ENCODE peak calls at places on chromosomes 7 and 10, in ten cellular contexts. One of them, this sample, is unnamed.

GRCh38 chr7:150377116-150377979 is 1.8 kb upstream of the ZNF775 start:
- DNase-seq in NCI-H510A treated with DMSO at 0.1 percent for 48 hours: no peak
- DNase-seq in myocyte: no peak
- DNase-seq in stimulated activated CD4-positive, alpha-beta T cell treated with anti-CD3 and anti-CD28 coated beads, Interleukin-12 subunit alpha, Interleukin-12 subunit beta, amount 100 ng/mL, for 4 hours: no peak
- DNase-seq in non-pigmented ciliary epithelial cell: no peak
- DNase-seq in pons: no peak
- DNase-seq in effector CD4-positive, alpha-beta T cell: no peak
- DNase-seq in H7: no peak
- DNase-seq in COR-L47: no peak
- DNase-seq in GM23248: no peak
- DNase-seq in this sample: peak; percentile 77

GRCh38 chr7:1852781-1853618 is 182.9 kb downstream of the ELFN1 start:
- DNase-seq in stimulated activated CD4-positive, alpha-beta T cell treated with anti-CD3 and anti-CD28 coated beads, Interleukin-12 subunit alpha, Interleukin-12 subunit beta, amount 100 ng/mL, for 4 hours: no peak
- DNase-seq in non-pigmented ciliary epithelial cell: no peak
- DNase-seq in pons: no peak
- DNase-seq in effector CD4-positive, alpha-beta T cell: no peak
- DNase-seq in H7: no peak
- DNase-seq in NCI-H510A treated with DMSO at 0.1 percent for 48 hours: peak; percentile 8
- DNase-seq in myocyte: peak; percentile 73
- DNase-seq in COR-L47: no peak
- DNase-seq in GM23248: no peak
- DNase-seq in this sample: no peak

GRCh38 chr10:28077889-28078288 is 79.0 kb upstream of the ODAD2 start:
- DNase-seq in effector CD4-positive, alpha-beta T cell: no peak
- DNase-seq in stimulated activated CD4-positive, alpha-beta T cell treated with anti-CD3 and anti-CD28 coated beads, Interleukin-12 subunit alpha, Interleukin-12 subunit beta, amount 100 ng/mL, for 4 hours: no peak
- DNase-seq in GM23248: peak; percentile 56
- DNase-seq in myocyte: no peak
- DNase-seq in pons: no peak
- DNase-seq in COR-L47: no peak
- DNase-seq in non-pigmented ciliary epithelial cell: peak; percentile 32
- DNase-seq in H7: no peak
- DNase-seq in NCI-H510A treated with DMSO at 0.1 percent for 48 hours: no peak
- DNase-seq in this sample: no peak

GRCh38 chr10:34489973-34490372 is 325.1 kb downstream of the PARD3 start:
- DNase-seq in myocyte: peak; percentile 53
- DNase-seq in COR-L47: no peak
- DNase-seq in effector CD4-positive, alpha-beta T cell: no peak
- DNase-seq in pons: peak; percentile 2
- DNase-seq in non-pigmented ciliary epithelial cell: peak; percentile 36
- DNase-seq in stimulated activated CD4-positive, alpha-beta T cell treated with anti-CD3 and anti-CD28 coated beads, Interleukin-12 subunit alpha, Interleukin-12 subunit beta, amount 100 ng/mL, for 4 hours: no peak
- DNase-seq in NCI-H510A treated with DMSO at 0.1 percent for 48 hours: no peak
- DNase-seq in H7: no peak
- DNase-seq in GM23248: peak; percentile 82
- DNase-seq in this sample: no peak

GRCh38 chr7:28647076-28647421 is 234.7 kb downstream of the CREB5 start:
- DNase-seq in pons: peak; percentile 84
- DNase-seq in GM23248: no peak
- DNase-seq in NCI-H510A treated with DMSO at 0.1 percent for 48 hours: no peak
- DNase-seq in myocyte: no peak
- DNase-seq in stimulated activated CD4-positive, alpha-beta T cell treated with anti-CD3 and anti-CD28 coated beads, Interleukin-12 subunit alpha, Interleukin-12 subunit beta, amount 100 ng/mL, for 4 hours: no peak
- DNase-seq in effector CD4-positive, alpha-beta T cell: no peak
- DNase-seq in H7: no peak
- DNase-seq in COR-L47: no peak
- DNase-seq in non-pigmented ciliary epithelial cell: no peak
- DNase-seq in this sample: no peak

GRCh38 chr10:4354382-4354812 is 471.6 kb upstream of the AKR1E2 start:
- DNase-seq in stimulated activated CD4-positive, alpha-beta T cell treated with anti-CD3 and anti-CD28 coated beads, Interleukin-12 subunit alpha, Interleukin-12 subunit beta, amount 100 ng/mL, for 4 hours: no peak
- DNase-seq in H7: no peak
- DNase-seq in pons: no peak
- DNase-seq in GM23248: peak; percentile 39
- DNase-seq in effector CD4-positive, alpha-beta T cell: no peak
- DNase-seq in non-pigmented ciliary epithelial cell: no peak
- DNase-seq in myocyte: no peak
- DNase-seq in COR-L47: no peak
- DNase-seq in NCI-H510A treated with DMSO at 0.1 percent for 48 hours: no peak
- DNase-seq in this sample: peak; percentile 71

GRCh38 chr7:152894295-152895170 is 135.0 kb downstream of the ACTR3B start:
- DNase-seq in stimulated activated CD4-positive, alpha-beta T cell treated with anti-CD3 and anti-CD28 coated beads, Interleukin-12 subunit alpha, Interleukin-12 subunit beta, amount 100 ng/mL, for 4 hours: peak; percentile 8
- DNase-seq in non-pigmented ciliary epithelial cell: no peak
- DNase-seq in effector CD4-positive, alpha-beta T cell: no peak
- DNase-seq in myocyte: peak; percentile 28
- DNase-seq in H7: peak; percentile 94
- DNase-seq in NCI-H510A treated with DMSO at 0.1 percent for 48 hours: no peak
- DNase-seq in COR-L47: no peak
- DNase-seq in pons: no peak
- DNase-seq in GM23248: peak; percentile 47
- DNase-seq in this sample: peak; percentile 49

GRCh38 chr7:138460649-138461607 is 869 bp downstream of the TRIM24 start:
- DNase-seq in stimulated activated CD4-positive, alpha-beta T cell treated with anti-CD3 and anti-CD28 coated beads, Interleukin-12 subunit alpha, Interleukin-12 subunit beta, amount 100 ng/mL, for 4 hours: peak; percentile 60
- DNase-seq in pons: peak; percentile 37
- DNase-seq in H7: peak; percentile 58
- DNase-seq in myocyte: peak; percentile 74
- DNase-seq in COR-L47: peak; percentile 67
- DNase-seq in effector CD4-positive, alpha-beta T cell: peak; percentile 39
- DNase-seq in GM23248: peak; percentile 80
- DNase-seq in NCI-H510A treated with DMSO at 0.1 percent for 48 hours: peak; percentile 14
- DNase-seq in non-pigmented ciliary epithelial cell: no peak
- DNase-seq in this sample: peak; percentile 89

GRCh38 chr7:100367676-100368613 is 5.3 kb upstream of the PILRA start:
- DNase-seq in effector CD4-positive, alpha-beta T cell: no peak
- DNase-seq in GM23248: no peak
- DNase-seq in pons: peak; percentile 29
- DNase-seq in myocyte: no peak
- DNase-seq in H7: no peak
- DNase-seq in NCI-H510A treated with DMSO at 0.1 percent for 48 hours: no peak
- DNase-seq in COR-L47: no peak
- DNase-seq in non-pigmented ciliary epithelial cell: no peak
- DNase-seq in stimulated activated CD4-positive, alpha-beta T cell treated with anti-CD3 and anti-CD28 coated beads, Interleukin-12 subunit alpha, Interleukin-12 subunit beta, amount 100 ng/mL, for 4 hours: no peak
- DNase-seq in this sample: peak; percentile 30

GRCh38 chr7:137636376-137636775 is 210.4 kb downstream of the DGKI start:
- DNase-seq in H7: no peak
- DNase-seq in myocyte: no peak
- DNase-seq in pons: no peak
- DNase-seq in effector CD4-positive, alpha-beta T cell: no peak
- DNase-seq in COR-L47: no peak
- DNase-seq in non-pigmented ciliary epithelial cell: no peak
- DNase-seq in stimulated activated CD4-positive, alpha-beta T cell treated with anti-CD3 and anti-CD28 coated beads, Interleukin-12 subunit alpha, Interleukin-12 subunit beta, amount 100 ng/mL, for 4 hours: no peak
- DNase-seq in GM23248: peak; percentile 34
- DNase-seq in NCI-H510A treated with DMSO at 0.1 percent for 48 hours: no peak
- DNase-seq in this sample: no peak

GRCh38 chr10:126448091-126448490 is 59.8 kb upstream of the ADAM12 start:
- DNase-seq in non-pigmented ciliary epithelial cell: no peak
- DNase-seq in GM23248: no peak
- DNase-seq in H7: no peak
- DNase-seq in COR-L47: no peak
- DNase-seq in NCI-H510A treated with DMSO at 0.1 percent for 48 hours: no peak
- DNase-seq in pons: no peak
- DNase-seq in myocyte: no peak
- DNase-seq in effector CD4-positive, alpha-beta T cell: no peak
- DNase-seq in stimulated activated CD4-positive, alpha-beta T cell treated with anti-CD3 and anti-CD28 coated beads, Interleukin-12 subunit alpha, Interleukin-12 subunit beta, amount 100 ng/mL, for 4 hours: no peak
- DNase-seq in this sample: no peak

GRCh38 chr10:34648919-34649318 is 166.2 kb downstream of the PARD3 start:
- DNase-seq in NCI-H510A treated with DMSO at 0.1 percent for 48 hours: no peak
- DNase-seq in GM23248: no peak
- DNase-seq in stimulated activated CD4-positive, alpha-beta T cell treated with anti-CD3 and anti-CD28 coated beads, Interleukin-12 subunit alpha, Interleukin-12 subunit beta, amount 100 ng/mL, for 4 hours: no peak
- DNase-seq in myocyte: no peak
- DNase-seq in COR-L47: no peak
- DNase-seq in non-pigmented ciliary epithelial cell: no peak
- DNase-seq in effector CD4-positive, alpha-beta T cell: no peak
- DNase-seq in pons: no peak
- DNase-seq in H7: no peak
- DNase-seq in this sample: no peak

GRCh38 chr10:58555930-58556311 is 43.2 kb downstream of the BICC1 start:
- DNase-seq in myocyte: no peak
- DNase-seq in GM23248: no peak
- DNase-seq in NCI-H510A treated with DMSO at 0.1 percent for 48 hours: no peak
- DNase-seq in COR-L47: no peak
- DNase-seq in pons: no peak
- DNase-seq in non-pigmented ciliary epithelial cell: no peak
- DNase-seq in H7: no peak
- DNase-seq in stimulated activated CD4-positive, alpha-beta T cell treated with anti-CD3 and anti-CD28 coated beads, Interleukin-12 subunit alpha, Interleukin-12 subunit beta, amount 100 ng/mL, for 4 hours: no peak
- DNase-seq in effector CD4-positive, alpha-beta T cell: no peak
- DNase-seq in this sample: no peak

GRCh38 chr7:17781491-17782215 is 158.6 kb downstream of the SNX13 start:
- DNase-seq in H7: no peak
- DNase-seq in stimulated activated CD4-positive, alpha-beta T cell treated with anti-CD3 and anti-CD28 coated beads, Interleukin-12 subunit alpha, Interleukin-12 subunit beta, amount 100 ng/mL, for 4 hours: no peak
- DNase-seq in effector CD4-positive, alpha-beta T cell: no peak
- DNase-seq in non-pigmented ciliary epithelial cell: peak; percentile 70
- DNase-seq in myocyte: peak; percentile 5
- DNase-seq in pons: no peak
- DNase-seq in GM23248: peak; percentile 8
- DNase-seq in NCI-H510A treated with DMSO at 0.1 percent for 48 hours: no peak
- DNase-seq in COR-L47: no peak
- DNase-seq in this sample: no peak

GRCh38 chr10:103534621-103535498 is 41.4 kb downstream of the NEURL1 start:
- DNase-seq in H7: peak; percentile 7
- DNase-seq in COR-L47: no peak
- DNase-seq in pons: no peak
- DNase-seq in stimulated activated CD4-positive, alpha-beta T cell treated with anti-CD3 and anti-CD28 coated beads, Interleukin-12 subunit alpha, Interleukin-12 subunit beta, amount 100 ng/mL, for 4 hours: no peak
- DNase-seq in GM23248: no peak
- DNase-seq in non-pigmented ciliary epithelial cell: no peak
- DNase-seq in effector CD4-positive, alpha-beta T cell: no peak
- DNase-seq in myocyte: peak; percentile 63
- DNase-seq in NCI-H510A treated with DMSO at 0.1 percent for 48 hours: no peak
- DNase-seq in this sample: no peak

GRCh38 chr7:32042900-32043299 is 27.3 kb downstream of the PDE1C start:
- DNase-seq in GM23248: no peak
- DNase-seq in effector CD4-positive, alpha-beta T cell: no peak
- DNase-seq in stimulated activated CD4-positive, alpha-beta T cell treated with anti-CD3 and anti-CD28 coated beads, Interleukin-12 subunit alpha, Interleukin-12 subunit beta, amount 100 ng/mL, for 4 hours: no peak
- DNase-seq in pons: no peak
- DNase-seq in NCI-H510A treated with DMSO at 0.1 percent for 48 hours: no peak
- DNase-seq in myocyte: no peak
- DNase-seq in non-pigmented ciliary epithelial cell: no peak
- DNase-seq in COR-L47: no peak
- DNase-seq in H7: no peak
- DNase-seq in this sample: peak; percentile 37